ENCODE peak calls at places on chromosomes 7 and 10, in five cellular contexts. I is H1, S is IMR-90, Y is GM12878, Q is HepG2. A is an unnamed sample.

GRCh38 chr7:1369856-1370657 is 89.2 kb downstream of the MICALL2 start:
- DNase-seq in I (peak; percentile 64), S (no peak), Y (no peak), Q (no peak), A (no peak)

GRCh38 chr10:83965473-83965872 is 173.8 kb upstream of the GHITM start:
- DNase-seq in I (no peak), S (no peak), Y (no peak), Q (no peak), A (no peak)

GRCh38 chr7:104914427-104914826 is 99.6 kb upstream of the KMT2E start:
- DNase-seq in I (no peak), S (no peak), Y (no peak), Q (no peak), A (no peak)

GRCh38 chr10:13690281-13690825 is 103.6 kb downstream of the PRPF18 start:
- DNase-seq in I (peak; percentile 56), S (no peak), Y (no peak), Q (no peak), A (no peak)

GRCh38 chr10:112637901-112638300 is 190.9 kb downstream of the VTI1A start:
- DNase-seq in I (no peak), S (no peak), Y (no peak), Q (no peak), A (no peak)

GRCh38 chr7:45917658-45918057 is 3.4 kb downstream of the IGFBP3 start:
- DNase-seq in I (peak; percentile 96), S (peak; percentile 64), Y (no peak), Q (peak; percentile 28), A (peak; percentile 78)

GRCh38 chr10:124999433-125000365 is 57.8 kb downstream of the ZRANB1 start:
- DNase-seq in I (no peak), S (peak; percentile 92), Y (no peak), Q (no peak), A (no peak)

GRCh38 chr10:44958196-44958896 is 1.3 kb upstream of the RASSF4 start:
- DNase-seq in I (peak; percentile 28), S (peak; percentile 70), Y (no peak), Q (no peak), A (no peak)

GRCh38 chr7:26549281-26549943 is 257.8 kb downstream of the SNX10 start:
- DNase-seq in I (no peak), S (no peak), Y (no peak), Q (no peak), A (no peak)

GRCh38 chr10:102151774-102152544 is at the start of gene NOLC1:
- DNase-seq in I (peak; percentile 100), S (peak; percentile 99), Y (peak; percentile 98), Q (peak; percentile 97), A (peak; percentile 92)

GRCh38 chr7:70383369-70383768 is 748.6 kb upstream of the GALNT17 start:
- DNase-seq in I (no peak), S (no peak), Y (no peak), Q (no peak), A (no peak)

GRCh38 chr10:95426482-95426881 is 134.7 kb downstream of the SORBS1 start:
- DNase-seq in I (no peak), S (no peak), Y (no peak), Q (no peak), A (no peak)

GRCh38 chr7:79403879-79404278 is 49.6 kb downstream of the MAGI2 start:
- DNase-seq in I (no peak), S (no peak), Y (no peak), Q (no peak), A (no peak)

GRCh38 chr10:114925675-114926204 is 12.3 kb upstream of the TRUB1 start:
- DNase-seq in I (no peak), S (peak; percentile 41), Y (no peak), Q (no peak), A (no peak)

GRCh38 chr10:61592581-61592980 is 70.1 kb upstream of the CABCOCO1 start:
- DNase-seq in I (peak; percentile 48), S (no peak), Y (no peak), Q (peak; percentile 27), A (peak; percentile 36)

GRCh38 chr10:117552156-117552620 is 9.6 kb downstream of the EMX2 start:
- DNase-seq in I (peak; percentile 72), S (no peak), Y (no peak), Q (no peak), A (no peak)

GRCh38 chr10:114631090-114631677 is 26.9 kb downstream of the ABLIM1 start:
- DNase-seq in I (no peak), S (no peak), Y (no peak), Q (no peak), A (no peak)

GRCh38 chr10:3237530-3237929 is 64.9 kb upstream of the PITRM1 start:
- DNase-seq in I (no peak), S (no peak), Y (no peak), Q (no peak), A (no peak)

GRCh38 chr7:6121141-6121540 is 90.0 kb downstream of the ANKRD61 start:
- DNase-seq in I (no peak), S (peak; percentile 61), Y (no peak), Q (no peak), A (no peak)

GRCh38 chr10:71088054-71088453 is 124.3 kb upstream of the UNC5B start:
- DNase-seq in I (peak; percentile 7), S (no peak), Y (no peak), Q (no peak), A (no peak)

GRCh38 chr7:70416611-70417010 is 715.3 kb upstream of the GALNT17 start:
- DNase-seq in I (no peak), S (no peak), Y (no peak), Q (no peak), A (no peak)

GRCh38 chr10:4501306-4501705 is 324.7 kb upstream of the AKR1E2 start:
- DNase-seq in I (no peak), S (peak; percentile 32), Y (no peak), Q (no peak), A (no peak)

GRCh38 chr10:58322072-58322834 is 12.6 kb upstream of the UBE2D1 start:
- DNase-seq in I (no peak), S (peak; percentile 11), Y (no peak), Q (peak; percentile 80), A (no peak)

GRCh38 chr7:57327081-57327480 is 122.9 kb upstream of the ZNF716 start:
- DNase-seq in I (no peak), S (no peak), Y (no peak), Q (no peak), A (no peak)

GRCh38 chr10:22246680-22247391 is 29.0 kb upstream of the EBLN1 start:
- DNase-seq in I (no peak), S (peak; percentile 34), Y (no peak), Q (peak; percentile 13), A (peak; percentile 83)

GRCh38 chr7:138000081-138000701 is 1.7 kb downstream of the CREB3L2 start:
- DNase-seq in I (no peak), S (peak; percentile 98), Y (no peak), Q (peak; percentile 66), A (no peak)

GRCh38 chr7:30938435-30939316 is 25.1 kb upstream of the GHRHR start:
- DNase-seq in I (peak; percentile 98), S (peak; percentile 58), Y (peak; percentile 32), Q (peak; percentile 61), A (peak; percentile 88)

GRCh38 chr10:127064474-127064873 is 131.9 kb downstream of the INSYN2A start:
- DNase-seq in I (no peak), S (no peak), Y (no peak), Q (no peak), A (no peak)
- TF ChIP-seq USF2 in I (no peak), S (no peak), Y (no peak), Q (no peak), A (no peak)

GRCh38 chr7:157389951-157390730 is 53.3 kb downstream of the DNAJB6 start:
- DNase-seq in I (no peak), S (no peak), Y (no peak), Q (no peak), A (no peak)

GRCh38 chr7:157383868-157384267 is 47.1 kb downstream of the DNAJB6 start:
- DNase-seq in I (no peak), S (no peak), Y (no peak), Q (no peak), A (no peak)

GRCh38 chr7:157391036-157391710 is 54.4 kb downstream of the DNAJB6 start:
- DNase-seq in I (no peak), S (no peak), Y (no peak), Q (no peak), A (no peak)

GRCh38 chr7:157384301-157384700 is 47.5 kb downstream of the DNAJB6 start:
- DNase-seq in I (no peak), S (peak; percentile 28), Y (no peak), Q (no peak), A (peak; percentile 68)

GRCh38 chr7:157386979-157387800 is 50.4 kb downstream of the DNAJB6 start:
- DNase-seq in I (peak; percentile 93), S (peak; percentile 86), Y (peak; percentile 47), Q (peak; percentile 66), A (peak; percentile 69)
- TF ChIP-seq POLR2A in I (peak; percentile 17), S (no peak), Y (peak; percentile 38), Q (no peak), A (no peak)

DNA sequence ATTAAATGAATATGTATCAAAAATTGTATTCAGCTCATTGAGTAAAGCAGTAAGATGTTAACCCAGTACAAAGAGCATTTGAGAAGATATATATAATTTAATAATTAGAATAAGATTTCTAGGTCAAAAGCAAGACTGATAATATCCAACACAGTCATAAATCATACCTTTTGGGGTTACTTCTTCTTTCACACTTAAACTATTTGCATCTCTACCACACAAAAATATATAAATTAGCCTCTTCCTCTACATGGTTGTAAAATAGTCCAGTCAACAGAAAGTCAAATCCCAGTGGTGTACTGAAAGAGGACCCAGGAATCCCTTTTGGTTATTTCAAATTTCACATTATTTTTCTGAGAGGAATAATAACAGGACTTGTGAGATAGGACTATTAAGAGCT is 204.6 kb upstream of the INHBA start:
- DNase-seq in I (no peak), S (no peak), Y (no peak), Q (no peak), A (no peak)
- TF ChIP-seq USF2 in I (no peak), S (no peak), Y (no peak), Q (no peak), A (no peak)

DNA sequence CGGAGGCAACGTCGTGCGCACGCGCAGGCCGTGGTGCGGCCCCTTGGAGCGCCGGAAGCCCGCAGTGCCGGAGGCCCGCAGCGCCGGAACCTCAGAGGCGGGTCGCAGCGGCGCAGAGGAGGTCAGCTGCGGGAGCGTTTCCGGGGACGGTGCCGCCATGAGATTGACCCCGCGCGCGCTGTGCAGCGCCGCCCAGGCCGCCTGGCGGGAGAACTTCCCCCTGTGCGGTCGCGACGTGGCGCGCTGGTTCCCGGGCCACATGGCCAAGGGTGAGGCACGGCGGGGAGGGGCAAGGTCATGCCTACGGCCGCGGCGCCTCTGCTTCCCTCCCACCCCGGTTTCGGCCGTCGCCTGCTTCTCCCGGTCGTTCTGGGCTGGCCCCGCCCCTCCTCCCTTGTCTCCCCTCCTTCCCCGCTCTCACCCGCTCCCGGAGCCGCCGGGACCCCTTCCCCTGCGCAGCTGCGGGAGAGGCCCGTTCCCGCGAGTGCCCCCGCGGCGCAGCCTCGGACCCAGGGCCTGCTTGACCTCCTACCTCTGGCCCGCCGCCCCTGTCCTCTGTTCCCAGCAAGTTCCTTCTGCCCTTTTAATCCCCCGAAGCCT is at the start of gene MTG1:
- DNase-seq in I (peak; percentile 99), S (peak; percentile 87), Y (peak; percentile 65), Q (peak; percentile 87), A (peak; percentile 97)
- TF ChIP-seq POLR2A in I (peak; percentile 96), S (peak; percentile 85), Y (peak; percentile 91), Q (peak; percentile 94), A (peak; percentile 89)